ENCODE peak calls at places on chromosomes 1 and 21, in eight cellular contexts. P is A549, Y is IMR-90, L is HepG2, K is GM12878, T is H1, N is K562, J is HCT116. R is an unnamed sample.

GRCh38 chr21:45819478-45820170 is 161.9 kb upstream of the COL6A1 start:
- DNase-seq in K (no peak), N (no peak), J (no peak), L (no peak), Y (no peak), P (no peak), T (no peak), R (peak; percentile 83)

GRCh38 chr1:247445775-247446364 is 12.0 kb downstream of the OR2B11 start:
- DNase-seq in N (no peak), J (no peak), L (no peak), P (no peak), T (no peak), K (no peak), Y (no peak), R (no peak)

GRCh38 chr1:64942648-64943047 is 23.7 kb downstream of the JAK1 start:
- DNase-seq in J (no peak), Y (no peak), K (no peak), P (no peak), T (no peak), N (no peak), L (no peak), R (no peak)

GRCh38 chr1:220685879-220686278 is 4.3 kb upstream of the C1orf115 start:
- DNase-seq in L (peak; percentile 53), P (peak; percentile 40), K (no peak), J (peak; percentile 29), T (no peak), Y (no peak), N (no peak), R (no peak)

GRCh38 chr1:105317976-105318375 is 1568.3 kb downstream of the AMY1C start:
- DNase-seq in Y (no peak), T (no peak), P (no peak), J (no peak), L (no peak), K (no peak), N (no peak), R (peak; percentile 4)

GRCh38 chr1:60874703-60875102 is 207.7 kb upstream of the NFIA start:
- DNase-seq in N (no peak), K (no peak), P (no peak), J (peak; percentile 8), Y (peak; percentile 16), T (no peak), L (no peak), R (no peak)

GRCh38 chr1:17653728-17654351 is 101.3 kb upstream of the ACTL8 start:
- DNase-seq in Y (peak; percentile 50), K (no peak), P (peak; percentile 50), L (no peak), J (no peak), N (peak; percentile 66), T (peak; percentile 77), R (peak; percentile 85)

GRCh38 chr1:174726167-174726879 is 273.4 kb upstream of the CACYBP start:
- DNase-seq in P (peak; percentile 8), K (no peak), Y (peak; percentile 55), N (no peak), L (peak; percentile 39), J (peak; percentile 10), T (no peak), R (no peak)

GRCh38 chr1:20440785-20441200 is 45.2 kb downstream of the CAMK2N1 start:
- DNase-seq in N (peak; percentile 93), J (peak; percentile 77), K (no peak), Y (peak; percentile 47), L (peak; percentile 58), P (peak; percentile 76), T (peak; percentile 80), R (peak; percentile 80)

GRCh38 chr1:41894778-41895483 is 23.8 kb downstream of the HIVEP3 start:
- DNase-seq in L (no peak), K (no peak), N (no peak), Y (no peak), J (no peak), T (no peak), P (no peak), R (no peak)

GRCh38 chr1:210907406-210907805 is 226.5 kb downstream of the KCNH1 start:
- DNase-seq in T (no peak), N (no peak), Y (no peak), J (no peak), L (no peak), K (no peak), P (no peak), R (no peak)

GRCh38 chr1:90709535-90709934 is 7.6 kb downstream of the BARHL2 start:
- DNase-seq in K (no peak), P (no peak), N (no peak), J (no peak), L (no peak), Y (no peak), T (no peak), R (no peak)

GRCh38 chr1:173149887-173150286 is 57.2 kb downstream of the TNFSF4 start:
- DNase-seq in J (no peak), L (no peak), Y (peak; percentile 83), K (no peak), T (no peak), P (peak; percentile 5), N (no peak), R (no peak)

GRCh38 chr1:145956776-145957442 is 908 bp downstream of the LIX1L start:
- DNase-seq in L (no peak), N (no peak), Y (peak; percentile 38), K (no peak), T (no peak), J (no peak), P (no peak), R (no peak)

GRCh38 chr1:183710734-183711133 is 57.6 kb upstream of the APOBEC4 start:
- DNase-seq in J (no peak), T (no peak), L (no peak), K (no peak), P (no peak), Y (no peak), N (no peak), R (no peak)

GRCh38 chr1:182671779-182672486 is 12.5 kb downstream of the RGS8 start:
- DNase-seq in P (no peak), L (no peak), N (no peak), T (no peak), J (no peak), Y (no peak), K (no peak), R (peak; percentile 64)

GRCh38 chr1:70487910-70488665 is 77.0 kb downstream of the CTH start:
- DNase-seq in P (no peak), Y (peak; percentile 34), N (peak; percentile 19), K (peak; percentile 16), J (peak; percentile 46), L (peak; percentile 43), T (peak; percentile 63), R (peak; percentile 45)

GRCh38 chr1:95496307-95496706 is 262.3 kb downstream of the RWDD3 start:
- DNase-seq in P (no peak), K (no peak), L (no peak), T (no peak), Y (no peak), N (no peak), J (no peak), R (no peak)

GRCh38 chr1:119621714-119622113 is 26.4 kb downstream of the ZNF697 start:
- DNase-seq in P (no peak), T (no peak), J (no peak), L (no peak), K (no peak), N (no peak), Y (no peak), R (no peak)

GRCh38 chr21:17527711-17528110 is 14.9 kb downstream of the CXADR start:
- DNase-seq in P (no peak), T (no peak), K (no peak), Y (no peak), N (no peak), L (no peak), J (no peak), R (no peak)

GRCh38 chr1:10074855-10075418 is 42.2 kb downstream of the UBE4B start:
- DNase-seq in Y (peak; percentile 18), J (no peak), L (no peak), N (no peak), K (no peak), T (no peak), P (no peak), R (no peak)

GRCh38 chr1:43651188-43651587 is 1.2 kb downstream of the KDM4A start:
- DNase-seq in T (no peak), L (no peak), N (peak; percentile 8), Y (no peak), K (no peak), P (no peak), J (no peak), R (no peak)

GRCh38 chr1:20411196-20411980 is 74.6 kb downstream of the CAMK2N1 start:
- DNase-seq in T (no peak), P (peak; percentile 71), K (no peak), N (no peak), J (peak; percentile 60), Y (peak; percentile 97), L (no peak), R (no peak)

GRCh38 chr1:46532498-46533178 is 18.8 kb downstream of the KNCN start:
- DNase-seq in T (peak; percentile 87), Y (peak; percentile 36), N (peak; percentile 93), K (no peak), L (no peak), J (no peak), P (peak; percentile 72), R (peak; percentile 95)
- TF ChIP-seq RAD21 in T (peak; percentile 64), Y (peak; percentile 55), N (peak; percentile 87), K (peak; percentile 60), L (no peak), J (no peak), P (peak; percentile 46), R (peak; percentile 56)

DNA sequence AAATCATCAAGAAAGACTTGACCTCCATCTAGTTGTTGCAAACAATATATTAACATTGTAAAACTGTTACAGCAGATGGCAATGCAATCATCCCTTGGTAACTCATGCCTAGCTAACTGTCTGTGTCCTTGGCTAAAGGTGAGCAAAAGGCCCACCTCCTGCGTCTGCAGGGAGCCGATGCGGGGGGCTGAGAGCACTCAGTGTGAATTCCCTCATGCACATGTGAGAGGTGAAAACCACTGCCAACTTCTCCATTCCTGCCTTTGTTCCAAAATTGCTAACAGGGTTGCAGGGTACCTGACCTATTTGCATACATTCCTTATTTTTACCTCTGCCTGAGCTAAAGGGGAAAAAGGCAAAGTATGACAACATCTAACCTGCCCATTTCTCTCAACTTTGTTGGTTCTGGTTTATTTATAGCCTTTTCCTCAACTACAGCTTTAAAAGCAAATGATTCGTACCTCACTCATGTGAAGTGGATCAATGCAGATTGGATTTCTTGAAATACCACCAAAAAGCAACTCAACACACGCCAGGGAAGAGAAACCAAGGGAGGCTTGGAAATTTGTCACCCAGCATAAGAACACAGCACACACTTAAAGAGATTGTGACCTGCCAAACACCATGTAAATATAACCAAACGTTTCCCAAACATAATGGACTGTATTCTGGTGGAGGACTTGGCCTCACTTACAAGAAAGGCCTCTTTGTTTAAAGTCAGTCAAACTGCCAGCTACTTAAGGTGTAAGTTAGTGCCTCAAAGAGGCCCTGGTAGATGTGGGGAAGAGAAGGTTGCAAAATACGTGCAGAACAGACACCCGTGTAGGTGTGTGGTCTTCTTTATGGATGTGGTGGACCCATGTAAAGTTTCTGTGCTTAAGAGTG is 651.0 kb downstream of the SMYD3 start:
- DNase-seq in P (no peak), Y (peak; percentile 59), T (no peak), N (no peak), K (no peak), L (no peak), J (no peak), R (no peak)
- TF ChIP-seq RAD21 in P (no peak), Y (no peak), T (no peak), N (no peak), K (no peak), L (no peak), J (no peak), R (no peak)

GRCh38 chr1:71572038-71572437 is 491.2 kb upstream of the ZRANB2 start:
- DNase-seq in T (no peak), P (no peak), Y (peak; percentile 69), N (no peak), J (no peak), L (no peak), K (peak; percentile 11), R (no peak)
- TF ChIP-seq RAD21 in T (no peak), P (no peak), Y (no peak), N (no peak), J (no peak), L (no peak), K (no peak), R (no peak)

GRCh38 chr1:50968884-50969610 is 998 bp upstream of the CDKN2C start:
- DNase-seq in P (no peak), Y (no peak), K (no peak), N (peak; percentile 42), T (peak; percentile 76), L (no peak), J (no peak), R (peak; percentile 75)
- TF ChIP-seq RAD21 in P (no peak), Y (no peak), K (no peak), N (no peak), T (no peak), L (no peak), J (no peak), R (no peak)